ENCODE peak calls at places on chromosome 9, in nine cellular contexts. One of them, this sample, is unnamed.

GRCh38 chr9:110255064-110255416 is 1.3 kb downstream of the TXN start:
- DNase-seq in cardiac muscle cell: peak; percentile 26
- DNase-seq in upper lobe of right lung: no peak
- DNase-seq in AG09309: no peak
- DNase-seq in fibroblast of the aortic adventitia: no peak
- DNase-seq in tibial nerve: no peak
- DNase-seq in brain microvascular endothelial cell: no peak
- DNase-seq in right atrium auricular region: no peak
- DNase-seq in astrocyte of the cerebellum: no peak
- DNase-seq in this sample: no peak

GRCh38 chr9:107952773-107953172 is 463.2 kb upstream of the KLF4 start:
- DNase-seq in tibial nerve: no peak
- DNase-seq in cardiac muscle cell: no peak
- DNase-seq in AG09309: no peak
- DNase-seq in right atrium auricular region: no peak
- DNase-seq in brain microvascular endothelial cell: no peak
- DNase-seq in astrocyte of the cerebellum: no peak
- DNase-seq in fibroblast of the aortic adventitia: no peak
- DNase-seq in upper lobe of right lung: no peak
- DNase-seq in this sample: no peak

GRCh38 chr9:26689041-26689440 is 203.6 kb downstream of the CAAP1 start:
- DNase-seq in upper lobe of right lung: no peak
- DNase-seq in cardiac muscle cell: no peak
- DNase-seq in AG09309: no peak
- DNase-seq in tibial nerve: no peak
- DNase-seq in right atrium auricular region: no peak
- DNase-seq in brain microvascular endothelial cell: no peak
- DNase-seq in astrocyte of the cerebellum: no peak
- DNase-seq in fibroblast of the aortic adventitia: no peak
- DNase-seq in this sample: no peak

GRCh38 chr9:101478444-101478843 is 42.9 kb upstream of the ALDOB start:
- DNase-seq in cardiac muscle cell: no peak
- DNase-seq in astrocyte of the cerebellum: no peak
- DNase-seq in upper lobe of right lung: no peak
- DNase-seq in AG09309: no peak
- DNase-seq in brain microvascular endothelial cell: no peak
- DNase-seq in right atrium auricular region: no peak
- DNase-seq in fibroblast of the aortic adventitia: no peak
- DNase-seq in tibial nerve: no peak
- DNase-seq in this sample: no peak

GRCh38 chr9:134778156-134778555 is 102.5 kb upstream of the FCN2 start:
- DNase-seq in AG09309: no peak
- DNase-seq in brain microvascular endothelial cell: no peak
- DNase-seq in tibial nerve: no peak
- DNase-seq in astrocyte of the cerebellum: no peak
- DNase-seq in fibroblast of the aortic adventitia: no peak
- DNase-seq in upper lobe of right lung: no peak
- DNase-seq in cardiac muscle cell: no peak
- DNase-seq in right atrium auricular region: no peak
- DNase-seq in this sample: no peak

GRCh38 chr9:17291766-17292165 is 156.9 kb downstream of the CNTLN start:
- DNase-seq in upper lobe of right lung: no peak
- DNase-seq in right atrium auricular region: no peak
- DNase-seq in tibial nerve: no peak
- DNase-seq in fibroblast of the aortic adventitia: peak; percentile 18
- DNase-seq in cardiac muscle cell: no peak
- DNase-seq in AG09309: peak; percentile 0
- DNase-seq in astrocyte of the cerebellum: peak; percentile 18
- DNase-seq in brain microvascular endothelial cell: peak; percentile 67
- DNase-seq in this sample: peak; percentile 16

GRCh38 chr9:14366071-14366470 is 52.1 kb upstream of the NFIB start:
- DNase-seq in cardiac muscle cell: no peak
- DNase-seq in astrocyte of the cerebellum: peak; percentile 98
- DNase-seq in right atrium auricular region: no peak
- DNase-seq in AG09309: peak; percentile 81
- DNase-seq in upper lobe of right lung: no peak
- DNase-seq in brain microvascular endothelial cell: peak; percentile 70
- DNase-seq in fibroblast of the aortic adventitia: peak; percentile 100
- DNase-seq in tibial nerve: no peak
- DNase-seq in this sample: peak; percentile 60

GRCh38 chr9:22395585-22396205 is 50.9 kb upstream of the DMRTA1 start:
- DNase-seq in astrocyte of the cerebellum: peak; percentile 53
- DNase-seq in fibroblast of the aortic adventitia: peak; percentile 9
- DNase-seq in tibial nerve: no peak
- DNase-seq in cardiac muscle cell: no peak
- DNase-seq in upper lobe of right lung: no peak
- DNase-seq in AG09309: no peak
- DNase-seq in brain microvascular endothelial cell: peak; percentile 49
- DNase-seq in right atrium auricular region: no peak
- DNase-seq in this sample: no peak

GRCh38 chr9:21402387-21403247 is 6.3 kb upstream of the IFNA8 start:
- DNase-seq in brain microvascular endothelial cell: no peak
- DNase-seq in tibial nerve: no peak
- DNase-seq in right atrium auricular region: no peak
- DNase-seq in AG09309: no peak
- DNase-seq in fibroblast of the aortic adventitia: no peak
- DNase-seq in upper lobe of right lung: no peak
- DNase-seq in astrocyte of the cerebellum: no peak
- DNase-seq in cardiac muscle cell: peak; percentile 37
- DNase-seq in this sample: no peak

GRCh38 chr9:96514108-96514824 is 64.3 kb downstream of the HABP4 start:
- DNase-seq in upper lobe of right lung: no peak
- DNase-seq in brain microvascular endothelial cell: peak; percentile 22
- DNase-seq in right atrium auricular region: no peak
- DNase-seq in tibial nerve: no peak
- DNase-seq in fibroblast of the aortic adventitia: peak; percentile 94
- DNase-seq in astrocyte of the cerebellum: peak; percentile 39
- DNase-seq in AG09309: peak; percentile 62
- DNase-seq in cardiac muscle cell: no peak
- DNase-seq in this sample: peak; percentile 42

GRCh38 chr9:4339783-4340335 is 40.0 kb upstream of the GLIS3 start:
- DNase-seq in fibroblast of the aortic adventitia: no peak
- DNase-seq in AG09309: no peak
- DNase-seq in cardiac muscle cell: no peak
- DNase-seq in astrocyte of the cerebellum: no peak
- DNase-seq in brain microvascular endothelial cell: no peak
- DNase-seq in tibial nerve: no peak
- DNase-seq in right atrium auricular region: no peak
- DNase-seq in upper lobe of right lung: no peak
- DNase-seq in this sample: no peak

GRCh38 chr9:137728444-137729311 is 109.9 kb downstream of the EHMT1 start:
- DNase-seq in cardiac muscle cell: no peak
- DNase-seq in astrocyte of the cerebellum: no peak
- DNase-seq in right atrium auricular region: no peak
- DNase-seq in upper lobe of right lung: no peak
- DNase-seq in AG09309: no peak
- DNase-seq in tibial nerve: no peak
- DNase-seq in brain microvascular endothelial cell: no peak
- DNase-seq in fibroblast of the aortic adventitia: no peak
- DNase-seq in this sample: no peak

GRCh38 chr9:105901514-105902109 is 207.3 kb downstream of the TMEM38B start:
- DNase-seq in right atrium auricular region: no peak
- DNase-seq in AG09309: no peak
- DNase-seq in fibroblast of the aortic adventitia: no peak
- DNase-seq in upper lobe of right lung: no peak
- DNase-seq in tibial nerve: no peak
- DNase-seq in cardiac muscle cell: peak; percentile 82
- DNase-seq in astrocyte of the cerebellum: peak; percentile 12
- DNase-seq in brain microvascular endothelial cell: peak; percentile 24
- DNase-seq in this sample: no peak

GRCh38 chr9:109499631-109500120 is 1.6 kb upstream of the PTPN3 start:
- DNase-seq in right atrium auricular region: no peak
- DNase-seq in cardiac muscle cell: peak; percentile 65
- DNase-seq in fibroblast of the aortic adventitia: no peak
- DNase-seq in astrocyte of the cerebellum: no peak
- DNase-seq in tibial nerve: no peak
- DNase-seq in AG09309: no peak
- DNase-seq in upper lobe of right lung: peak; percentile 89
- DNase-seq in brain microvascular endothelial cell: no peak
- DNase-seq in this sample: no peak

GRCh38 chr9:114811301-114811700 is 5.5 kb upstream of the TNFSF15 start:
- DNase-seq in brain microvascular endothelial cell: no peak
- DNase-seq in right atrium auricular region: no peak
- DNase-seq in fibroblast of the aortic adventitia: peak; percentile 27
- DNase-seq in cardiac muscle cell: no peak
- DNase-seq in AG09309: no peak
- DNase-seq in astrocyte of the cerebellum: no peak
- DNase-seq in tibial nerve: no peak
- DNase-seq in upper lobe of right lung: no peak
- DNase-seq in this sample: no peak

DNA sequence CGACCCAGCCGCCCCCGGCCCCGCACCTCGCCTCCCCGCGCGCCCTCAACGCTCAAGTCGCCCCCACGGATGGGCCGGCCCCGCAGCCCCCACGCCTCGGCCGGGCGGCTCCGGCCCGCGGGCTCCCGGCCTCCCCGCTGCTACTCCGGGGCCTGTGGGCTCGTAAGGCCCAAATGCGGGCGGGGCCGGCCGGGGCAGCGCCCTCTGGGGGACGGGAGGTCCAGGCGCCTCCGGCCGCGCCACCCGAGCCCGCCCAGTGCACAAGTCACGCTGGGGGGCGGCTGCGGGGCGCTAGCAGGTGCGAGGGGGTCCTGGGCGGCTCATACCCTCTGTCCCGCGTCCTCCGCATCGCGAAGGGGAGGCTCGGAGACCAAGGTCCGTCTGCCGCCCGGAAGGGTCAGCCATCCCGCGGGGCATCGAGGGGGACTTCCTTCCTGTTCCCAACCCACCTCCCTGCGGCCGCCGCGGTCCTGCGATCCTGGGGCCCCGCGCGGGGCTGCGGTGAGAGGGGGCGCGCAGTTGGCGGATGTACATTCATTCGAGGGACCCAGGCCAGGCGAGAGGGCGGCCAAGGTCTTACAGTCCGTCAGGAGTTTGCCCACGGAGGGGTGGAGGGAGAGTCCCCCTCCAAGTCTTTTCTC is at the start of gene CIZ1:
- DNase-seq in upper lobe of right lung: peak; percentile 92
- DNase-seq in right atrium auricular region: peak; percentile 80
- DNase-seq in tibial nerve: peak; percentile 63
- DNase-seq in AG09309: no peak
- DNase-seq in cardiac muscle cell: peak; percentile 84
- DNase-seq in astrocyte of the cerebellum: no peak
- DNase-seq in brain microvascular endothelial cell: peak; percentile 33
- DNase-seq in fibroblast of the aortic adventitia: peak; percentile 73
- DNase-seq in this sample: no peak
- TF ChIP-seq CTCF in upper lobe of right lung: peak; percentile 78
- TF ChIP-seq CTCF in right atrium auricular region: peak; percentile 92
- TF ChIP-seq CTCF in tibial nerve: peak; percentile 91
- TF ChIP-seq CTCF in AG09309: peak; percentile 56
- TF ChIP-seq CTCF in cardiac muscle cell: peak; percentile 73
- TF ChIP-seq CTCF in astrocyte of the cerebellum: peak; percentile 71
- TF ChIP-seq CTCF in brain microvascular endothelial cell: peak; percentile 49
- TF ChIP-seq CTCF in fibroblast of the aortic adventitia: peak; percentile 63
- TF ChIP-seq CTCF in this sample: peak; percentile 80

GRCh38 chr9:77161191-77161590 is 16.1 kb upstream of the VPS13A start:
- DNase-seq in cardiac muscle cell: no peak
- DNase-seq in fibroblast of the aortic adventitia: no peak
- DNase-seq in upper lobe of right lung: no peak
- DNase-seq in tibial nerve: no peak
- DNase-seq in AG09309: no peak
- DNase-seq in brain microvascular endothelial cell: no peak
- DNase-seq in right atrium auricular region: no peak
- DNase-seq in astrocyte of the cerebellum: no peak
- DNase-seq in this sample: no peak

GRCh38 chr9:77156646-77157371 is 20.5 kb upstream of the VPS13A start:
- DNase-seq in right atrium auricular region: no peak
- DNase-seq in upper lobe of right lung: no peak
- DNase-seq in AG09309: no peak
- DNase-seq in astrocyte of the cerebellum: no peak
- DNase-seq in fibroblast of the aortic adventitia: peak; percentile 29
- DNase-seq in tibial nerve: no peak
- DNase-seq in cardiac muscle cell: no peak
- DNase-seq in brain microvascular endothelial cell: no peak
- DNase-seq in this sample: no peak

GRCh38 chr9:77162366-77162765 is 15.0 kb upstream of the VPS13A start:
- DNase-seq in upper lobe of right lung: no peak
- DNase-seq in brain microvascular endothelial cell: no peak
- DNase-seq in cardiac muscle cell: no peak
- DNase-seq in fibroblast of the aortic adventitia: no peak
- DNase-seq in right atrium auricular region: no peak
- DNase-seq in astrocyte of the cerebellum: no peak
- DNase-seq in AG09309: no peak
- DNase-seq in tibial nerve: no peak
- DNase-seq in this sample: no peak

GRCh38 chr9:77161966-77162365 is 15.4 kb upstream of the VPS13A start:
- DNase-seq in cardiac muscle cell: no peak
- DNase-seq in astrocyte of the cerebellum: no peak
- DNase-seq in brain microvascular endothelial cell: no peak
- DNase-seq in upper lobe of right lung: no peak
- DNase-seq in AG09309: no peak
- DNase-seq in fibroblast of the aortic adventitia: peak; percentile 31
- DNase-seq in tibial nerve: no peak
- DNase-seq in right atrium auricular region: no peak
- DNase-seq in this sample: no peak

GRCh38 chr9:77158772-77159513 is 18.4 kb upstream of the VPS13A start:
- DNase-seq in cardiac muscle cell: no peak
- DNase-seq in brain microvascular endothelial cell: peak; percentile 72
- DNase-seq in fibroblast of the aortic adventitia: peak; percentile 73
- DNase-seq in astrocyte of the cerebellum: no peak
- DNase-seq in upper lobe of right lung: no peak
- DNase-seq in right atrium auricular region: no peak
- DNase-seq in AG09309: no peak
- DNase-seq in tibial nerve: no peak
- DNase-seq in this sample: peak; percentile 58
- H3K4me3 ChIP-seq in cardiac muscle cell: no peak overlapping the region
- H3K4me3 ChIP-seq in brain microvascular endothelial cell: no peak overlapping the region
- H3K4me3 ChIP-seq in fibroblast of the aortic adventitia: no peak overlapping the region
- H3K4me3 ChIP-seq in astrocyte of the cerebellum: no peak overlapping the region
- H3K4me3 ChIP-seq in upper lobe of right lung: no peak overlapping the region
- H3K4me3 ChIP-seq in right atrium auricular region: no peak overlapping the region
- H3K4me3 ChIP-seq in AG09309: no peak overlapping the region
- H3K4me3 ChIP-seq in tibial nerve: no peak overlapping the region
- H3K4me3 ChIP-seq in this sample: no peak overlapping the region

GRCh38 chr9:7844283-7844682 is 44.7 kb upstream of the DMAC1 start:
- DNase-seq in brain microvascular endothelial cell: no peak
- DNase-seq in right atrium auricular region: no peak
- DNase-seq in tibial nerve: no peak
- DNase-seq in fibroblast of the aortic adventitia: peak; percentile 41
- DNase-seq in upper lobe of right lung: no peak
- DNase-seq in astrocyte of the cerebellum: peak; percentile 19
- DNase-seq in AG09309: no peak
- DNase-seq in cardiac muscle cell: peak; percentile 39
- DNase-seq in this sample: no peak
- TF ChIP-seq CTCF in brain microvascular endothelial cell: peak; percentile 46
- TF ChIP-seq CTCF in right atrium auricular region: peak; percentile 39
- TF ChIP-seq CTCF in tibial nerve: no peak
- TF ChIP-seq CTCF in fibroblast of the aortic adventitia: peak; percentile 42
- TF ChIP-seq CTCF in upper lobe of right lung: peak; percentile 36
- TF ChIP-seq CTCF in astrocyte of the cerebellum: peak; percentile 58
- TF ChIP-seq CTCF in AG09309: no peak
- TF ChIP-seq CTCF in cardiac muscle cell: peak; percentile 22
- TF ChIP-seq CTCF in this sample: no peak

DNA sequence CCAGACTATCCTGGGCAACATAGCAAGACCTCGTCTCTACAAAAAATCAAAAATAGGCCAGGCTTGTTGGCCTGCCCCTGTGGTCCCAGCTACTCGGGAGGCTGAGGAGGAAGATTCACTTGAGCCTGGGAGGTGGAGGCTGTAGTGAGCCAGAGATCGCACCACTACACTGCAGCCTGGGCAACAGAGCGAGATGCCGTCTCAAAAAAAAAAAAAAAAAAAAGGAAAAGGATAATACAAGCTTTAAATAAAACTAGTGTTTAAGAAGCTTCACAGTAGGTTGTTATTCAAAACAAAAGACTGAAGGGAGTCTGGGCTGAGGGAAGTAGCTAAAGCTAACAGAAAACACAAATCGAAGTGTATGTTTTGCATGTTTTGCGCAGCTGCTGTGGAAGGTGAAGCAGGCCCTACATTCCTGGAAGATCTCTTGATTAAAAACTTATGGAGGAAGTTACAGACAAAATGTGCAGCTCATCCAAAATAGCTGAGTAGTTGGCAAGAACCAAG is 576 bp upstream of the C9orf40 start:
- DNase-seq in upper lobe of right lung: no peak
- DNase-seq in astrocyte of the cerebellum: no peak
- DNase-seq in right atrium auricular region: no peak
- DNase-seq in cardiac muscle cell: no peak
- DNase-seq in brain microvascular endothelial cell: peak; percentile 16
- DNase-seq in fibroblast of the aortic adventitia: peak; percentile 4
- DNase-seq in AG09309: no peak
- DNase-seq in tibial nerve: no peak
- DNase-seq in this sample: no peak
- H3K4me3 ChIP-seq in upper lobe of right lung: peak overlapping the region; percentile 94
- H3K4me3 ChIP-seq in astrocyte of the cerebellum: peak overlapping the region; percentile 93
- H3K4me3 ChIP-seq in right atrium auricular region: peak overlapping the region; percentile 92
- H3K4me3 ChIP-seq in cardiac muscle cell: peak overlapping the region; percentile 89
- H3K4me3 ChIP-seq in brain microvascular endothelial cell: peak overlapping the region; percentile 92
- H3K4me3 ChIP-seq in fibroblast of the aortic adventitia: peak overlapping the region; percentile 95
- H3K4me3 ChIP-seq in AG09309: peak overlapping the region; percentile 89
- H3K4me3 ChIP-seq in tibial nerve: peak overlapping the region; percentile 95
- H3K4me3 ChIP-seq in this sample: peak overlapping the region; percentile 97

This sample was measured in AG04449.